ENCODE peak calls at places on chromosomes 6 and 20, in four cellular contexts. R is A549, A is breast epithelium, F is neural progenitor cell. N is an unnamed sample.

GRCh38 chr20:23090147-23090546 is 4.0 kb upstream of the CD93 start:
- DNase-seq in R (no peak), A (no peak), F (no peak), N (no peak)

GRCh38 chr20:14566505-14566904 is 229.1 kb upstream of the FLRT3 start:
- DNase-seq in R (no peak), A (no peak), F (no peak), N (no peak)

GRCh38 chr6:1764584-1764983 is 154.9 kb downstream of the FOXC1 start:
- DNase-seq in R (no peak), A (no peak), F (no peak), N (no peak)

GRCh38 chr6:38625191-38625590 is 14.5 kb downstream of the BTBD9 start:
- DNase-seq in R (no peak), A (no peak), F (no peak), N (no peak)

GRCh38 chr20:39117486-39117885 is 155.3 kb downstream of the DHX35 start:
- DNase-seq in R (peak), A (no peak), F (no peak), N (no peak)

GRCh38 chr20:58024241-58024721 is 204.2 kb downstream of the ANKRD60 start:
- DNase-seq in R (no peak), A (no peak), F (no peak), N (no peak)

GRCh38 chr6:8180327-8181161 is 78.2 kb upstream of the EEF1E1 start:
- DNase-seq in R (no peak), A (no peak), F (peak), N (no peak)

GRCh38 chr6:108441141-108441540 is 119.6 kb upstream of the FOXO3 start:
- DNase-seq in R (no peak), A (no peak), F (no peak), N (no peak)

GRCh38 chr6:1311400-1312192 is at the start of gene FOXQ1:
- DNase-seq in R (no peak), A (no peak), F (peak), N (peak)

GRCh38 chr6:158008894-158009891 is 27.5 kb downstream of the SYNJ2 start:
- DNase-seq in R (no peak), A (peak), F (no peak), N (no peak)

GRCh38 chr6:30591008-30591407 is 19.8 kb downstream of the ABCF1 start:
- DNase-seq in R (no peak), A (no peak), F (no peak), N (no peak)

GRCh38 chr6:160973856-160974255 is 17.7 kb upstream of the MAP3K4 start:
- DNase-seq in R (no peak), A (no peak), F (no peak), N (no peak)

GRCh38 chr6:54286141-54286540 is 22.1 kb upstream of the TINAG start:
- DNase-seq in R (no peak), A (no peak), F (no peak), N (no peak)

GRCh38 chr6:157089258-157089657 is 234.1 kb downstream of the TMEM242 start:
- DNase-seq in R (no peak), A (no peak), F (peak), N (no peak)

GRCh38 chr6:3229566-3230274 is 2.3 kb upstream of the TUBB2B start:
- DNase-seq in R (no peak), A (no peak), F (peak), N (peak)
- TF ChIP-seq CTCF in R (no peak), A (no peak), F (peak), N (no peak)

GRCh38 chr6:148076046-148076445 is 266.6 kb upstream of the SASH1 start:
- DNase-seq in R (no peak), A (no peak), F (no peak), N (no peak)

GRCh38 chr6:148075352-148075751 is 267.3 kb upstream of the SASH1 start:
- DNase-seq in R (no peak), A (no peak), F (no peak), N (no peak)

GRCh38 chr6:148069256-148069655 is 273.4 kb upstream of the SASH1 start:
- DNase-seq in R (no peak), A (no peak), F (no peak), N (no peak)

GRCh38 chr6:148074291-148074690 is 268.3 kb upstream of the SASH1 start:
- DNase-seq in R (no peak), A (no peak), F (no peak), N (no peak)

DNA sequence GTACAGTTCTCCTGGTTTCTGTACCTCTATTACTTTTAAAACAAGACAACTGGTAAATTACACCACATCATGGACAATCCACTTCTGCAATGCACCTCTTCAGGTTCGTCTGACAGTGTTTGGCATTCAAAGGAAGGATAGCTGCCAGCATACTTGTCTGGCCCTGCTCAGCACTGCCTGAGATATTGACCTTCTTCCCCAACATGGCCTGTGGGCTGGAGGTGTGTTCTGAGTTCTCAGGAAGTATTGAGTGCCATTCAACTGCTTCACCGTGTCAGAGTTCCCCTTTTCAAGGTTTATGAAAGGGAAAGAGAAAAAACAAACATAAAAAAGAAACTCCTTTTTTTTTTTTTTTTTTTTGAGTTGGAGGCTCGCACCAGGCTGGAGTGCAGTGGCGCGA is 267.9 kb upstream of the SASH1 start:
- DNase-seq in R (no peak), A (no peak), F (no peak), N (no peak)
- TF ChIP-seq CTCF in R (no peak), A (no peak), F (no peak), N (no peak)

DNA sequence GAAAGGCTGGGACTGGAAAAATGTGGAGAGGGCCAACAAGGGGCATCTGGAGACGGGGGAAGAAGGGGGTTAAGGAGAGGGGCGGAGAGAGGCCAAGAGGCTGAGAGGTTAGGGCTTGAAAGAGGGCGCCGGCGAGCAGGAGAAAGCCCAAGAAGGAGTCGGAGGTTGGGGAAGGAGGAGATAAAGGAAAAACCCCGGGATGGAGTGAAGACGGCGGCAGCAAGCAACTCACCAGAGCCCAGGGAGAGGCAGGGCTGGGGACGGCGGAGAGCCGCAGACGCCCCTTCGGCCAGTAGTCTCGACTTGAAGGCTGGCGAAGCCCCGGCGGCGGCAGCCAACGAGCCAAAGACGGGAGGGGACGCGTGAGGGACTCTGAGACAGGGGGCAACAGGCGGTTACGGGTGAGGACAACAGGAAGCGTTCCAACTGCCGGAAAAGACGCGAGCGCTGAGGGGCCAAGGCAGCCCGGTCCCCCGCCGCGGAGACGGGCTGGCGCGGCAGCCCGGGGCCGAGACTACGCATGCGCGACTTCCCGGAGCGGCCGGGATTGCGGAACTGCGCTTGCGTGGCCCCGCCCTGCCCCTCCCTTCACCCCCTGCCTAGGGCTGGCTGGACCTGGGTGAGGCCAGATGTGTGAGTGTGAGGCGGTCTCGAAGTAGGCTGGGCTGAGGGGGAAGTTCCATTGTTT is at the start of gene STK38:
- DNase-seq in R (peak), A (peak), F (peak), N (peak)
- TF ChIP-seq CTCF in R (peak), A (no peak), F (peak), N (peak)

GRCh38 chr20:53971096-53971683 is 99.2 kb downstream of the BCAS1 start:
- DNase-seq in R (no peak), A (no peak), F (no peak), N (no peak)

GRCh38 chr20:53962388-53962787 is 108.0 kb downstream of the BCAS1 start:
- DNase-seq in R (no peak), A (no peak), F (no peak), N (no peak)

GRCh38 chr20:53963670-53964466 is 106.5 kb downstream of the BCAS1 start:
- DNase-seq in R (no peak), A (no peak), F (no peak), N (no peak)

GRCh38 chr20:53967527-53967926 is 102.9 kb downstream of the BCAS1 start:
- DNase-seq in R (no peak), A (no peak), F (no peak), N (no peak)

DNA sequence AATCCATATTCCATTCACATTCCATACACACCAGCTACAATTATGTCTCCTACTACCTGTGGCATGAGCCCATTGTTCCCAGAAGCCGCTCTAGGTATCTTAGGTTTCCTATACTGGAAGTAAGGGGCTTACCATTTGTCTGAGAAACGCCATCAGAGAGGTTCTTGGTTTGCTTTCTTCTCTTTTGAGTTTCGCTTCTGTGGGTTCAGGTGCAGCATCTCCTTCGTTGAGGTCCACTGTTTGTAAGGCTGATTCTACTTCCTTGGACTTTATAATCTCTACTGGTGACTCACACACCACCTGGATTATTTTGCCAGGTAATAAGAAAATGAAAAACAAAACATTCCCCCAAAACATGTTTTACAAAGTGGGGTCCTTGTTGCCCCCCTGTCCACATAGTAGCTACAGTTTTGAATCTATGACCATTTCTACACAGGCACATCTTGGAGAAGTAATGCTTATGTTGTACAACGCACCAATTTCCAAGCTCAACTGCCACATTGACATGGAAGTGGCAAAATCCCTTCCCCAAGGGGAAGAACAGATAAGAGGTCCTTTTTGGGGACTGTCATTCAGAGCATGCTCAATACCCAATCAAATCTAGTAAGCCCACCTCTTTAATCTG is 103.5 kb downstream of the BCAS1 start:
- DNase-seq in R (no peak), A (no peak), F (no peak), N (no peak)
- TF ChIP-seq CTCF in R (no peak), A (no peak), F (no peak), N (no peak)

DNA sequence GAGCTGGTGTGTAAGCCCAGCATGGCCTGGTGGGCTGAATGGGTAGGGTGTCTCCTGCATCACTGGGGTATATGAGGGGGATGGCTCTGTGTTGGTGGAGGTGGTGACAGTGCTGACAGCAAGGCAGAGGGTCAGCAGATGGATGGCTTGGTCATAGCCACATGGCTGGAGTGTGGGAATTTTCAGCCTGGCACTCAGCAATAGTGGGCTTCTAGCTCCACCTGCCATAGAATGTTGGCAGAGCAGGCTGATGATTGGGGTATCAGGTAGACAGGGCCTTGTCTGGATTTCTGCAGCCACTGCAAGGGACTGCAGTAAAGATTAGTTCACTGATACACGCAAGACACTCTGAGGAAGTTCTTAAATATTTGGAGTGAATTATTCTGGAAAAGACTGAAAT is 137.5 kb upstream of the BACH2 start:
- DNase-seq in R (no peak), A (no peak), F (peak), N (no peak)
- TF ChIP-seq CTCF in R (peak), A (no peak), F (peak), N (no peak)

GRCh38 chr6:13574571-13575376 is at the start of gene SIRT5:
- DNase-seq in R (peak), A (peak), F (peak), N (peak)

GRCh38 chr6:13573255-13573654 is 1.1 kb upstream of the SIRT5 start:
- DNase-seq in R (no peak), A (no peak), F (no peak), N (no peak)

GRCh38 chr6:13575377-13575775 is 975 bp downstream of the SIRT5 start:
- DNase-seq in R (no peak), A (no peak), F (no peak), N (no peak)

GRCh38 chr6:13573669-13574110 is 711 bp upstream of the SIRT5 start:
- DNase-seq in R (peak), A (no peak), F (peak), N (no peak)

GRCh38 chr6:13574149-13574570 is 241 bp upstream of the SIRT5 start:
- DNase-seq in R (peak), A (peak), F (peak), N (peak)
- TF ChIP-seq CTCF in R (peak), A (no peak), F (peak), N (peak)

GRCh38 chr6:154709621-154710020 is 23.6 kb upstream of the SCAF8 start:
- DNase-seq in R (no peak), A (no peak), F (no peak), N (no peak)

GRCh38 chr6:154710689-154711088 is 22.5 kb upstream of the SCAF8 start:
- DNase-seq in R (no peak), A (no peak), F (no peak), N (no peak)

GRCh38 chr6:154706389-154706788 is 26.8 kb upstream of the SCAF8 start:
- DNase-seq in R (no peak), A (no peak), F (no peak), N (no peak)

GRCh38 chr6:154703094-154703493 is 30.1 kb upstream of the SCAF8 start:
- DNase-seq in R (no peak), A (no peak), F (peak), N (no peak)

DNA sequence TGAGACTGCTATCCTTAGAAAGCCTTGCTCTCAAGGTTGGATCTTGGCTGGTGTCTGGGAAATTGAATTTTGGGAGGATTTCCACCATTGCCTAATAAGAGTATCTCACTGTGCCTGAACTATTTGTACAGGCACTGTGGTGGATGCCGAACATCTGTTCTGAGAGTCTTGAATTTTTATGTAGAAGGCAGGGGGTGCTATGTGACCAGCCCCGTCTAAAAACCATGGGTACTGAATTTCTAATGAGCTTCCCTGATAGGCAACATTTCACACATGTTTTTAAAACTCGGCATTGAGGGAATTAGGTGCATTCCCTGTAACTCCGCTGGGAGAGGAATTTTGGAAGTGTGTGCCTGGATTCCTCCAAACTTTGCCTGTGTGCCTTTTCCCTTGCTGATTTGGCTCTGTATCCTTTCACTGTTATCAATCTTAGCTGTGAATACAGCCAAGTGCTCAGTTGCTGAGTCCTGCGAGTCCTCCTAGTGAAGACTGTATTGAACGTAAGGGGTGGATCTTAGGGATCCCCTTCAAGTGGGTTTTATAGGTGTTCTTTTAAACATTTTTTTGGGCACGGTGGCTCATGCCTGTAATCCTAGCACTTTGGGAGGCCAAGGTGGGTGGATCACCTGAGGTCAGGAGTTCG is 27.6 kb upstream of the SCAF8 start:
- DNase-seq in R (no peak), A (no peak), F (peak), N (no peak)
- TF ChIP-seq CTCF in R (no peak), A (no peak), F (peak), N (no peak)

GRCh38 chr20:62141397-62142251 is 1.6 kb downstream of the PSMA7 start:
- DNase-seq in R (no peak), A (no peak), F (peak), N (no peak)
- TF ChIP-seq CTCF in R (peak), A (no peak), F (peak), N (peak)

GRCh38 chr6:89032599-89032998 is 48.0 kb upstream of the PNRC1 start:
- DNase-seq in R (no peak), A (no peak), F (no peak), N (no peak)
- TF ChIP-seq CTCF in R (no peak), A (no peak), F (no peak), N (no peak)

DNA sequence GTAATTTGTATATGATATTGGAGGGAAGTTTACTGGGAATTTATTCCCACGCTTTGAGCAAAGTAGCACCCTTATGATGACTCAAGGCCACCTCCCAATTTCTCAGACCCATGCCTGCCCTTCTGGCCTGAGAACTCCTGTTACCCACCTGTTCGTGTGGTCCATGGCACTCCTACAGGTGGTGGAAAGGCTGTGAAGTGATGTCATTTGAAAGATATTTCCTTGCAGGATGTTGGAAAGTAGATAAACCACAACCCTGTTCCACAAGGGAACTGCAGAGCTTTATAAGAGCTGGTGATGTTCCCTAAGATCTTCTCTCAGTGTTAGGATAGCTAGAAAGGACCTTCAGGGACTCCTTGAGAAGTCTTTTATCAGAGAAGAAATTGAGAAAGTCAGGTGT is 70.5 kb downstream of the ADGRG6 start:
- DNase-seq in R (no peak), A (no peak), F (no peak), N (no peak)
- TF ChIP-seq CTCF in R (no peak), A (no peak), F (no peak), N (no peak)

N was measured in GM20000.